ENCODE peak calls at places on chromosomes 3 and 15, in five cellular contexts. U is H1, M is mesenchymal stem cell, W is IMR-90, O is neuronal stem cell. E is an unnamed sample.

GRCh38 chr3:134002326-134002725 is 27.4 kb downstream of the SLCO2A1 start:
- DNase-seq in U (no peak), W (peak), O (no peak), M (no peak), E (no peak)

GRCh38 chr15:40506964-40507571 is 36.3 kb downstream of the CHST14 start:
- DNase-seq in W (peak), M (peak), U (no peak), O (peak), E (peak)

GRCh38 chr15:48120751-48121150 is at the start of gene SLC24A5:
- DNase-seq in U (no peak), M (no peak), W (no peak), O (no peak), E (no peak)

GRCh38 chr3:76065975-76066374 is 280.6 kb upstream of the ZNF717 start:
- DNase-seq in W (peak), M (no peak), O (no peak), U (no peak), E (no peak)

GRCh38 chr15:79874242-79874641 is 22.6 kb downstream of the MTHFS start:
- DNase-seq in M (no peak), W (no peak), U (no peak), O (no peak), E (no peak)

GRCh38 chr15:87207945-87208580 is 1048.5 kb downstream of the NTRK3 start:
- DNase-seq in O (no peak), M (peak), U (no peak), W (peak), E (no peak)

GRCh38 chr15:75646944-75647364 is 758 bp upstream of the SNX33 start:
- DNase-seq in W (no peak), M (no peak), O (no peak), U (no peak), E (peak)

GRCh38 chr3:71052725-71053124 is 530.8 kb downstream of the FOXP1 start:
- DNase-seq in O (no peak), U (no peak), M (no peak), W (no peak), E (no peak)

GRCh38 chr3:108983051-108983450 is 29.4 kb upstream of the GUCA1C start:
- DNase-seq in W (no peak), O (no peak), M (no peak), U (no peak), E (no peak)

GRCh38 chr3:12350151-12350813 is 61.4 kb downstream of the PPARG start:
- DNase-seq in U (no peak), O (no peak), M (no peak), W (no peak), E (no peak)

GRCh38 chr15:65579762-65580161 is 31.2 kb downstream of the INTS14 start:
- DNase-seq in O (no peak), U (no peak), W (no peak), M (no peak), E (no peak)

GRCh38 chr15:79815468-79815867 is 81.3 kb downstream of the MTHFS start:
- DNase-seq in O (no peak), M (no peak), U (no peak), W (no peak), E (no peak)

GRCh38 chr3:110938629-110939028 is 133.0 kb upstream of the NECTIN3 start:
- DNase-seq in U (no peak), O (no peak), M (no peak), W (no peak), E (no peak)

GRCh38 chr15:99998661-99999101 is 265.4 kb upstream of the LYSMD4 start:
- DNase-seq in M (no peak), W (peak), O (no peak), U (no peak), E (no peak)

GRCh38 chr15:65856821-65857455 is 12.4 kb upstream of the RAB11A start:
- DNase-seq in O (peak), M (peak), U (no peak), W (peak), E (peak)

GRCh38 chr3:101144080-101144479 is 150.9 kb upstream of the ABI3BP start:
- DNase-seq in O (no peak), M (no peak), U (no peak), W (no peak), E (no peak)

GRCh38 chr3:15726043-15726442 is 71.7 kb downstream of the ANKRD28 start:
- DNase-seq in W (peak), U (no peak), M (no peak), O (no peak), E (no peak)

GRCh38 chr15:59437777-59438574 is at the start of gene FAM81A:
- DNase-seq in M (peak), O (peak), U (no peak), W (peak), E (peak)

GRCh38 chr3:141878812-141879211 is 2.4 kb downstream of the ATP1B3 start:
- DNase-seq in W (peak), U (no peak), O (no peak), M (peak), E (no peak)

GRCh38 chr3:17227472-17227871 is 342.7 kb downstream of the PLCL2 start:
- DNase-seq in O (no peak), W (no peak), M (no peak), U (no peak), E (no peak)

GRCh38 chr15:84034831-84035753 is 200.5 kb upstream of the GOLGA6L4 start:
- DNase-seq in U (no peak), W (peak), M (peak), O (no peak), E (peak)

GRCh38 chr3:136070953-136071949 is 105.7 kb downstream of the PPP2R3A start:
- DNase-seq in O (no peak), U (no peak), M (peak), W (peak), E (no peak)

GRCh38 chr3:120144267-120144666 is 50.0 kb upstream of the GSK3B start:
- DNase-seq in M (no peak), U (no peak), O (no peak), W (peak), E (no peak)

GRCh38 chr15:89226359-89227221 is 5.2 kb upstream of the RLBP1 start:
- DNase-seq in O (no peak), U (no peak), M (no peak), W (no peak), E (no peak)

GRCh38 chr15:75671684-75672083 is 24.0 kb downstream of the SNX33 start:
- DNase-seq in U (no peak), M (no peak), O (no peak), W (no peak), E (no peak)

GRCh38 chr3:153166206-153166605 is 4.2 kb downstream of the RAP2B start:
- DNase-seq in U (no peak), O (no peak), W (peak), M (no peak), E (no peak)

GRCh38 chr3:175432338-175433025 is 573.3 kb downstream of the NAALADL2 start:
- DNase-seq in O (no peak), W (peak), M (peak), U (no peak), E (no peak)

GRCh38 chr15:63353887-63354286 is 27.8 kb downstream of the CA12 start:
- DNase-seq in W (no peak), O (no peak), U (no peak), M (no peak), E (no peak)

GRCh38 chr3:81998139-81998755 is 236.8 kb upstream of the GBE1 start:
- DNase-seq in O (no peak), W (peak), M (peak), U (no peak), E (no peak)

GRCh38 chr3:87145553-87145952 is 81.6 kb upstream of the CHMP2B start:
- DNase-seq in W (peak), M (peak), O (no peak), U (peak), E (peak)

DNA sequence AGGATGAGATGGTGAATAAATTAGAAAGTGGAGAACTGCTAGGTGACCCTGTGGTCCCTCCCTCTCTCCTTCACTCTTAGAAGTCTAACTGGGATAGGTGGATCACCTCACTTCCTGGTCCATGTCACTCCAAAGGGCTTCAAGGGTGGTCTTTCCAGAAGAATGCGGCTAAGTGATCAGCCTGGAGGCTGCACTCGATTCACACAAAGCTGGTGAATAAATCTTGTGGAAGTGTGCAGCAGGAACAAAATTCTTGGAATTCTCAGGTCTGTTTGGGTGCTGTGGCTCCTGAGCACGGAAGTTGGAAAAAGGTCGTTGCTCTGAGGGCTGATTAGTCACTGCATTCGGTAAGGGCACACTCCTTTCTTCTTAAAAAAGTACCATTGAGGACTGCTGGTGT is 46.3 kb downstream of the GASK1A start:
- DNase-seq in W (no peak), M (no peak), U (no peak), O (peak), E (no peak)
- H2AFZ ChIP-seq in W (no peak), M (no peak), U (no peak), O (no peak), E (no peak)

DNA sequence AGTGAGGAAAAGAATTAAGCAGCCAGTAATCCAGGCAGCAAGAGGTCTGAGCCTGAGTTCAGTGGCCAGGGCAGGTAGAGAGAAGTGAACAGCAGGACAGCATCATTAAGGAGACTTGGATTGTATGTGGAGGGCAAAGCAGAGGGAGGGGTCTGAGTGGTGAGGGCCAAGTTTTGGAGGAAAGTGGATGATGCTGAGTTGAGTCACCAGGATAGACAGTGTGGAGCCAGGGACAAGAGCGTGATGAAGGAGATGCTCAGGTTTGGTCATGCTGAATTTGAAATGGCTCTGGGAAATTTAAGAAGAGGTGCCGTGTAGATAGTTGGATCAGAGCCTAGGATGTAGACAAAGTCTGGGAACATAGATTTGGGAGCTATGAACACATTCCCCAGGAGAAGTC is 93.1 kb downstream of the ARHGEF26 start:
- DNase-seq in O (no peak), M (no peak), U (no peak), W (peak), E (no peak)
- H3K23ac ChIP-seq in O (no peak), M (no peak), U (no peak), W (no peak), E (no peak)

GRCh38 chr3:58492385-58492970 is 582 bp downstream of the KCTD6 start:
- DNase-seq in W (no peak), M (no peak), U (no peak), O (no peak), E (no peak)
- H2AFZ ChIP-seq in W (peak), M (peak), U (no peak), O (peak), E (no peak)

GRCh38 chr15:36294359-36294758 is 285.1 kb upstream of the CDIN1 start:
- DNase-seq in O (no peak), U (no peak), M (peak), W (peak), E (no peak)
- H3K23ac ChIP-seq in O (no peak), U (no peak), M (no peak), W (no peak), E (no peak)

GRCh38 chr3:44557074-44557473 is 2.1 kb downstream of the ZKSCAN7 start:
- DNase-seq in U (no peak), W (no peak), O (no peak), M (no peak), E (no peak)

GRCh38 chr3:44555753-44556152 is 760 bp downstream of the ZKSCAN7 start:
- DNase-seq in W (peak), U (no peak), M (peak), O (no peak), E (no peak)

GRCh38 chr3:44554626-44555592 is at the start of gene ZKSCAN7:
- DNase-seq in O (peak), W (peak), U (peak), M (peak), E (peak)
- H2AFZ ChIP-seq in O (peak), W (peak), U (peak), M (peak), E (no peak)

GRCh38 chr3:94420941-94421340 is 358.1 kb downstream of the NSUN3 start:
- DNase-seq in W (peak), M (no peak), U (no peak), O (no peak), E (no peak)

GRCh38 chr3:94414412-94414811 is 351.6 kb downstream of the NSUN3 start:
- DNase-seq in O (no peak), W (no peak), U (no peak), M (no peak), E (no peak)

GRCh38 chr3:94413721-94414106 is 350.9 kb downstream of the NSUN3 start:
- DNase-seq in U (no peak), M (no peak), W (peak), O (no peak), E (no peak)

GRCh38 chr3:94416768-94417167 is 353.9 kb downstream of the NSUN3 start:
- DNase-seq in O (no peak), W (peak), M (no peak), U (no peak), E (no peak)

DNA sequence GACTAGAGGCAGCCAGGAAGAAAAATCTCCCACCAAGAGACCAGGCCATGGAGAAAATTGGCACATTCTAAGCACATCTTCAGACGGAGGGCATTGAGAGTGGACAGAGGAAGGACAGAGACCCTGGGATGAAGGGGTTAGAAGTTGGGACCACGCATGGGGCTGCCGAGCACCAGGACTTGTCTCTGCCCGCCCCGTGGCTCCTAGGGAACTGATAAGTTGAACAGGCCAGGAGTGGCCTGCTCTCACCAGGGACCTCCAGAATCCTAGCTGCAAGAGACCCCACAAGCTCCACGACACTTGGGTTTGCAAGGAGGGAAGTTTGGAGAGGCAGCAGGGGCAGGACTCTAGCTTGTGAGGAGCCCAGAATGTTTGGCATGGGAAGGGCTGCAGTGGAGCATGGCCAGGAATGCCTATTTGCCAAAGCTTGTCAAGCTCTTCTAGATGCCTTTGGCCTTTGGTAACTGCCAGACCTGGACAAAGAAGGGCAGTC is 355.1 kb downstream of the NSUN3 start:
- DNase-seq in O (no peak), W (no peak), M (no peak), U (no peak), E (no peak)
- H3K23ac ChIP-seq in O (no peak), W (no peak), M (no peak), U (no peak), E (no peak)

E was measured in H9.